ENCODE peak calls at places on chromosomes 11 and 22, in eight cellular contexts. E, F, D, Y, A, W, O and Q are unnamed samples.

GRCh38 chr11:66554602-66555001 is 7.9 kb downstream of the ACTN3 start:
- DNase-seq in E (no peak), F (no peak), D (no peak), Y (no peak), A (no peak), W (no peak), O (no peak), Q (no peak)

GRCh38 chr22:19620742-19621371 is 93.4 kb upstream of the SEPTIN5 start:
- DNase-seq in E (no peak), F (peak; percentile 43), D (no peak), Y (no peak), A (no peak), W (no peak), O (no peak), Q (no peak)

GRCh38 chr11:116329354-116330090 is 443.3 kb downstream of the BUD13 start:
- DNase-seq in E (no peak), F (no peak), D (no peak), Y (no peak), A (no peak), W (no peak), O (no peak), Q (no peak)

GRCh38 chr22:50497093-50497492 is 10.4 kb downstream of the LMF2 start:
- DNase-seq in E (no peak), F (no peak), D (peak; percentile 42), Y (no peak), A (no peak), W (no peak), O (no peak), Q (no peak)

GRCh38 chr11:96234866-96235441 is 108.0 kb downstream of the MAML2 start:
- DNase-seq in E (no peak), F (no peak), D (no peak), Y (no peak), A (peak; percentile 67), W (no peak), O (no peak), Q (no peak)

GRCh38 chr11:116853461-116854073 is 16.1 kb upstream of the APOA1 start:
- DNase-seq in E (no peak), F (no peak), D (peak; percentile 38), Y (peak; percentile 83), A (peak; percentile 99), W (peak; percentile 90), O (peak; percentile 92), Q (peak; percentile 88)

GRCh38 chr11:124746621-124747243 is 5.3 kb downstream of the VSIG2 start:
- DNase-seq in E (no peak), F (peak; percentile 92), D (peak; percentile 74), Y (peak; percentile 71), A (peak; percentile 79), W (peak; percentile 86), O (no peak), Q (peak; percentile 92)

GRCh38 chr11:100922116-100922515 is 207.5 kb downstream of the PGR start:
- DNase-seq in E (no peak), F (no peak), D (no peak), Y (no peak), A (no peak), W (no peak), O (no peak), Q (no peak)

GRCh38 chr22:46575915-46576555 is 38.6 kb upstream of the CELSR1 start:
- DNase-seq in E (no peak), F (peak; percentile 63), D (no peak), Y (no peak), A (no peak), W (no peak), O (no peak), Q (no peak)

GRCh38 chr11:14972581-14973490 is 685 bp upstream of the CALCA start:
- DNase-seq in E (no peak), F (no peak), D (no peak), Y (no peak), A (no peak), W (no peak), O (no peak), Q (no peak)

GRCh38 chr11:10666556-10666955 is 27.0 kb downstream of the IRAG1 start:
- DNase-seq in E (no peak), F (no peak), D (no peak), Y (peak; percentile 50), A (peak; percentile 54), W (no peak), O (no peak), Q (no peak)

GRCh38 chr11:111912535-111912934 is at the start of gene HSPB2:
- DNase-seq in E (peak; percentile 69), F (no peak), D (no peak), Y (no peak), A (no peak), W (no peak), O (no peak), Q (no peak)

GRCh38 chr11:28713850-28714249 is 605.7 kb downstream of the METTL15 start:
- DNase-seq in E (no peak), F (no peak), D (no peak), Y (no peak), A (peak; percentile 57), W (no peak), O (no peak), Q (no peak)

GRCh38 chr11:1167751-1168231 is 10.0 kb downstream of the MUC5AC start:
- DNase-seq in E (no peak), F (no peak), D (no peak), Y (no peak), A (no peak), W (no peak), O (no peak), Q (no peak)

GRCh38 chr11:70730411-70730810 is 332.1 kb downstream of the CTTN start:
- DNase-seq in E (no peak), F (no peak), D (no peak), Y (no peak), A (no peak), W (no peak), O (no peak), Q (no peak)

GRCh38 chr11:70727899-70728620 is 329.7 kb downstream of the CTTN start:
- DNase-seq in E (no peak), F (no peak), D (no peak), Y (no peak), A (no peak), W (no peak), O (no peak), Q (no peak)

GRCh38 chr11:70732493-70733206 is 334.3 kb downstream of the CTTN start:
- DNase-seq in E (no peak), F (no peak), D (no peak), Y (no peak), A (no peak), W (no peak), O (no peak), Q (no peak)

GRCh38 chr11:70731670-70732492 is 333.6 kb downstream of the CTTN start:
- DNase-seq in E (no peak), F (no peak), D (no peak), Y (no peak), A (no peak), W (no peak), O (no peak), Q (no peak)

DNA sequence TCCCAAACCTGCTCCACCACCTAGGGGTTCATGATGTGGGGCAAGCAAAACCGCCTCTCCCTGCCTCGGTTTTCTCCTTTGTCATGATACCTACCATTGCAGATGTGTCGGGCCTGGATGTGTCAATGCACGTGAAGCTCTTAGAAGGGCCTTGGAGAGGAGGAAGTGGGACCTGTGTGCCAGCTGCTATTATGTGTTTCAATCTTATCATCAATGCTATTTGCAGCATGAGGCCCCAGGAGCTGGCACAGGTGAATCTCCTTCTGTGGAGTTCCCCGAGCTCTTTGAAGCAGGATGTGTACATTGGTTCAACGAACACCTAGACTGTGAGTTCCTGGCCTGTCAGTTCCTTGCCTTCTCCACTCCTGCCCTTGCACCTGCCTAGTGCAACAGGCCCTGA is 331.6 kb downstream of the CTTN start:
- DNase-seq in E (no peak), F (no peak), D (no peak), Y (no peak), A (no peak), W (no peak), O (no peak), Q (no peak)
- TF ChIP-seq CTCF in E (no peak), F (no peak), D (no peak), Y (no peak), A (no peak), W (no peak), O (no peak), Q (no peak)

DNA sequence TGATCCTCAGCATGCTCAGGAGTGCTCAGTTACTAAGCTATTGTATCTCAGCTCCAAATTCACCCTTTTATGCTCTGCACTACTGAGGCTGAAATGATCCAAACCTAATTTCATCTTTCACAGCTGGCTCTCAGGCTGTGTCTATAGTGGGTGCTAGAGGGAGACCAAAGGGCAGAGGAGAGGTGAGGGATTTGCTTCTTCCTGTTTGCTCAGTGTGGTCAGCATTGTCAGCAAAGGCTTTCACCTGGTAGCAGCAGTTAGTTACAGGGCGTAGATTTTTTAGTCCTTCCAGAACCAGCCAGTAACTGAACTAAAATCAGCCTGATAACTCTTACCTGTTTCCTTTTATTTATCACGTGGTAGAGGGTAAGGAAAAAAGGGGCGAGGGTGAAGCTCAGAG is 33.2 kb downstream of the XRCC6 start:
- DNase-seq in E (no peak), F (no peak), D (no peak), Y (no peak), A (no peak), W (no peak), O (no peak), Q (no peak)
- TF ChIP-seq CTCF in E (no peak), F (no peak), D (no peak), Y (no peak), A (no peak), W (no peak), O (no peak), Q (no peak)

DNA sequence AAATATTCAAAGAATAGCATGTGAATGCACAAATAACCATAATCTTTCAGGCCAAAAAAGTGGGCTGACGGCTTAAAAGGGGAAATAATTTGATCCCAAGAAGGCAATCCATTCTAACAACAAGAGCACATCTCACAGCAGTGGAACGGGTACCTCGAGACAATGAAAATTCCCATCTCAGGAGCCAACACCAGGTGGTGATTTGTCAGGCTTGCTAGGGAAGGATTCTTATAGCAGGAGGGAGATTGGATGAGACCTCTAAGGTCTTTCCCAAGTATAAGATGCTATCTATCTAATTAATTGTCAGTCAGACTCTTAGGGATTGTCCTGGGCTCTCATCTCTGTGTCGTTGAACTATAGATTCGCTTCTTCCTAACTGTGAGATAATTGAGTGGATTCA is 284.0 kb downstream of the ETS1 start:
- DNase-seq in E (no peak), F (no peak), D (no peak), Y (no peak), A (no peak), W (no peak), O (no peak), Q (no peak)
- TF ChIP-seq CTCF in E (no peak), F (no peak), D (no peak), Y (no peak), A (no peak), W (no peak), O (no peak), Q (no peak)

DNA sequence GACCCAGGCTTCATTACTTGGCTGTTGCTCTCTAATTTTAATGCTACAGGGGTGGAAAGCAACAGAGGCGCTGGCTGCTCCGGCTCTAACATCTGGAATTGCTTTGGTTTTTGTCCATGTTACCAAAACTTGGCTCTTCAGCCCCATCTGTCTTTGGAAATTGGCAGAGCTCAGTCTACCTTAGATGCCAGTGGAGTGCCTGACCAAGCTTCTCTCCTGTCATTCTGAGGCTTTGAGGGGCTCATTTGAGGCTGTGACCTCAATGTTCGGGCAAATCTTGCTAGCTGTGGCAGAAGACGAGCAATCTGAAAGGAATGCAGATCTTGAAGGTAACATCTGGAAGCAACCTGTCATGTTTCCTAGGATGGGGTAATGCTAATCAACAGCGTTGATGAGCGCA is 409.5 kb upstream of the SYN3 start:
- DNase-seq in E (no peak), F (no peak), D (no peak), Y (peak; percentile 42), A (no peak), W (no peak), O (no peak), Q (no peak)
- TF ChIP-seq CTCF in E (no peak), F (no peak), D (no peak), Y (peak; percentile 43), A (no peak), W (no peak), O (peak; percentile 38), Q (no peak)